ENCODE peak calls at places on chromosomes 12 and 14, in six cellular contexts. D, J, K, G, T and O are unnamed samples.

GRCh38 chr14:33714527-33715222 is 236.2 kb downstream of the EGLN3 start:
- DNase-seq in T (peak; percentile 33), D (no peak), G (peak; percentile 43), J (no peak), K (peak; percentile 53), O (no peak)

GRCh38 chr12:241266-241665 is 21.4 kb downstream of the SLC6A13 start:
- DNase-seq in D (no peak), J (no peak), K (no peak), G (no peak), T (no peak), O (no peak)

GRCh38 chr12:1698638-1699214 is 7.9 kb downstream of the ADIPOR2 start:
- DNase-seq in J (no peak), K (no peak), D (no peak), G (no peak), T (no peak), O (no peak)

GRCh38 chr14:92866181-92866752 is 56.7 kb upstream of the CHGA start:
- DNase-seq in D (no peak), T (no peak), K (peak; percentile 12), G (no peak), J (no peak), O (no peak)

GRCh38 chr14:23568600-23569310 is 1.2 kb upstream of the AP1G2 start:
- DNase-seq in T (peak; percentile 65), J (no peak), K (peak; percentile 28), D (peak; percentile 65), G (peak; percentile 41), O (no peak)

GRCh38 chr12:77372026-77372425 is 306.7 kb upstream of the E2F7 start:
- DNase-seq in D (no peak), J (no peak), G (no peak), K (peak; percentile 8), T (no peak), O (no peak)

GRCh38 chr14:104142136-104143041 is 4.0 kb downstream of the KIF26A start:
- DNase-seq in T (peak; percentile 30), K (no peak), D (no peak), J (no peak), G (no peak), O (no peak)

GRCh38 chr12:75196865-75197264 is 12.8 kb downstream of the KCNC2 start:
- DNase-seq in K (no peak), J (no peak), G (peak; percentile 92), T (no peak), D (no peak), O (no peak)

GRCh38 chr14:91143862-91144261 is 30.0 kb downstream of the DGLUCY start:
- DNase-seq in J (no peak), T (no peak), G (no peak), K (no peak), D (no peak), O (no peak)

GRCh38 chr12:124677552-124678356 is 110.3 kb upstream of the NCOR2 start:
- DNase-seq in K (no peak), D (no peak), J (no peak), G (no peak), T (no peak), O (no peak)

GRCh38 chr12:116276433-116277216 is 868 bp downstream of the MED13L start:
- DNase-seq in J (no peak), K (peak; percentile 93), G (peak; percentile 68), D (peak; percentile 89), T (peak; percentile 81), O (peak; percentile 44)

GRCh38 chr12:102874819-102875218 is 42.2 kb downstream of the PAH start:
- DNase-seq in D (no peak), J (no peak), T (no peak), K (no peak), G (no peak), O (no peak)

GRCh38 chr12:109818900-109819500 is 14.2 kb downstream of the TRPV4 start:
- DNase-seq in T (no peak), J (no peak), K (peak; percentile 85), D (no peak), G (peak; percentile 91), O (no peak)

GRCh38 chr12:122793685-122794106 is 19.3 kb downstream of the CCDC62 start:
- DNase-seq in G (peak; percentile 76), T (peak; percentile 74), D (peak; percentile 61), J (peak; percentile 52), K (peak; percentile 63), O (peak; percentile 53)

GRCh38 chr12:11686135-11686534 is 36.7 kb downstream of the ETV6 start:
- DNase-seq in D (no peak), K (no peak), T (no peak), G (no peak), J (no peak), O (no peak)

GRCh38 chr14:104602315-104602932 is 2.1 kb downstream of the TMEM179 start:
- DNase-seq in D (no peak), J (no peak), G (no peak), K (no peak), T (peak; percentile 14), O (no peak)

GRCh38 chr14:71267691-71268090 is 360.4 kb downstream of the PCNX1 start:
- DNase-seq in K (peak; percentile 19), J (no peak), D (no peak), G (no peak), T (no peak), O (peak; percentile 18)

GRCh38 chr12:29024117-29024516 is 125.0 kb upstream of the FAR2 start:
- DNase-seq in J (no peak), D (no peak), T (peak; percentile 8), G (peak; percentile 61), K (peak; percentile 36), O (no peak)

GRCh38 chr12:128008341-128008740 is 258.6 kb upstream of the TMEM132C start:
- DNase-seq in G (peak; percentile 86), D (no peak), J (no peak), T (no peak), K (peak; percentile 40), O (no peak)

GRCh38 chr14:37595809-37596595 is 573 bp downstream of the TTC6 start:
- DNase-seq in J (peak; percentile 28), T (no peak), K (peak; percentile 53), D (peak; percentile 71), G (peak; percentile 98), O (peak; percentile 79)

GRCh38 chr12:117120787-117121186 is 21.6 kb upstream of the TESC start:
- DNase-seq in J (no peak), T (no peak), D (no peak), G (no peak), K (no peak), O (no peak)

GRCh38 chr14:94213021-94213420 is 38.9 kb downstream of the PPP4R4 start:
- DNase-seq in D (no peak), T (no peak), J (no peak), K (peak; percentile 84), G (peak; percentile 41), O (no peak)

GRCh38 chr12:128823216-128823915 is 392 bp downstream of the SLC15A4 start:
- DNase-seq in T (no peak), K (no peak), D (no peak), G (peak; percentile 45), J (no peak), O (peak; percentile 10)

GRCh38 chr14:76772300-76773187 is 11.3 kb downstream of the VASH1 start:
- DNase-seq in T (no peak), K (no peak), D (peak; percentile 42), J (no peak), G (no peak), O (no peak)

GRCh38 chr12:119669744-119670472 is 2.0 kb downstream of the PRKAB1 start:
- DNase-seq in J (no peak), K (no peak), G (peak; percentile 49), D (no peak), T (no peak), O (no peak)

GRCh38 chr12:10366875-10367274 is 23.0 kb downstream of the KLRK1 start:
- DNase-seq in K (peak; percentile 63), G (peak; percentile 49), J (no peak), D (no peak), T (no peak), O (no peak)

GRCh38 chr12:125755512-125755911 is 690.3 kb downstream of the AACS start:
- DNase-seq in J (no peak), G (no peak), K (no peak), D (no peak), T (no peak), O (no peak)

GRCh38 chr12:3795096-3795799 is 42.3 kb upstream of the CRACR2A start:
- DNase-seq in T (no peak), K (no peak), D (no peak), G (no peak), J (no peak), O (no peak)
- TF ChIP-seq EZH2phosphoT487 in T (no peak), K (no peak), D (no peak), G (no peak), J (no peak), O (no peak)

DNA sequence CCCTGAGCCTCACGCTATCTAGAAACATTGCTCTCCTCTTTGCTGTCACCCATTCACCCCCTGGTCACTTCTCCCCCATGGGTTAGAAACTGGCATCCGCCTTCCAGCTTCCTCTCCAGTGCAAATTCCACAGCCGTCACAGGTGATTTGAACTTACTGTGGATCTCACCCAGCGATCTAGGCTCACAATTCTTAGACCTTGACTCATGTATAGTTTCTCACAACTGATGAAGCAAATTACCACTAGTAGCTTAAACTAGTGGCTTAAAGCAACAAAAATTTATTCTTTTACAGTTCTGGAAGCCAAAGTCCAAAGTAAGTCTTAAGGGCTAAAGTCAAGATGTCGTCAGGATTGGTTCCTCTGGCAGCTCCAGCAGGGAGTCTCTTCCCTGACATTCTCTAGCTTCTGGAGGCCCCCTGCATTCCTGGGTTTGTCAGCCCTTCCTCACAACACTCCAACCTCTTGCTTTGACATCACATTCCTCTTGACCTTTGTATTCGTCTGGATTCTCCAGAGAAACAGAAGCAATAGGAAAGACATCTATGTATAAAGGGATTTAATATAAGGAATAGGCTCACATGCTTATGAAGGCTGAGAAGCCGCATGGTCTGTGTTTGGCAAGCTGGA is 117.5 kb downstream of the KTN1 start:
- DNase-seq in K (no peak), D (no peak), J (no peak), T (no peak), G (no peak), O (no peak)
- H3K9ac ChIP-seq in K (no peak overlapping the region), D (no peak overlapping the region), J (no peak overlapping the region), T (no peak overlapping the region), G (no peak overlapping the region), O (no peak overlapping the region)

DNA sequence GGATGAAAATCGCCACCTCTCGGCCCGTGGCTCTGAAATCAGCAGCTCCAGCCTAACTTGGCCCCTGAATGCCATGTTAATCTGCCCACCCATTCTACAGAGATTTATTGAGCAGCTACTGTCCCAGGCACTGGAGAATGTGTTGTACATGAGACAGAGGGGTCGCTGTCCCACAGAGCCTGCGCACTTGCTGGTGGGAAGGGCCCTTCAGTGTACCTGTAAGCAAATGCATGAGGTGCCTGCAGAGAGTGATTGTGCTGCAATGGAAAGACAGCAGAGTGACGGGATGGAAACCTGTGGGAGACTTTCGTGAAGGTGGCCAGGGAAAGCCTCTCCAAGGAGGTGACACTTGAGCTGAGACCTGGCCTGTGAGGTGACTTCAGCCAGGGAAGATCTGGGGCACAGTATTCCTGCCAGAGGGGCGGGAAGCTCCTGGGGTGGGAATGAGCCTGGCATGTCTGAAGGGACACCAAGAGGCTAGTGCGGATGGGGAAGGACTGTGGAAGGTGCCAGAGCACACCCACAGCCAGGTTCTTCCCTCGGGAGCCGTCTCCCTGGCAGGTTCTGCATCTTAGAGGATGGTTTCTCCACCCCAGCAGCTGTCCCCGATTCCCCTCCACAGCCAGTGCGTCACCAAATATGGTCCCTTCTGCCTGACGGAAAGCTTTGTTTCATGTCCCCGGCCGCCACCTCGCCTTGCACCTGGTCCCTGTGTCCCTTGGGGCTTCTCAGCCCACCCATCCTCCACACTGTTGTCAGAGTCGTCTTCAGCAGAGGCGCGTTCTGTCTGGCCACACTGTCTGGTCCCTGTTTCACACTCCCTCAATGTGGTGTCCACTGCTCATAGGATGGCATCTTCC is 8.7 kb downstream of the SMIM41 start:
- DNase-seq in G (no peak), K (no peak), J (no peak), T (peak; percentile 14), D (no peak), O (no peak)
- TF ChIP-seq EZH2phosphoT487 in G (no peak), K (no peak), J (no peak), T (no peak), D (no peak), O (no peak)

GRCh38 chr12:54386781-54387467 is 2.4 kb upstream of the ZNF385A start:
- DNase-seq in G (no peak), K (no peak), J (no peak), T (no peak), D (no peak), O (no peak)
- H3K9ac ChIP-seq in G (no peak overlapping the region), K (no peak overlapping the region), J (no peak overlapping the region), T (no peak overlapping the region), D (no peak overlapping the region), O (no peak overlapping the region)